ENCODE peak calls at places on chromosomes 3 and 15, in six cellular contexts. One of them, this sample, is unnamed. For H3K36me3, the result is how much of the 10 kb centered on the place peaks cover.

GRCh38 chr3:46564190-46565112 is 1.7 kb downstream of the LRRC2 start:
- DNase-seq in PC-9: no peak
- DNase-seq in tibial artery: no peak
- DNase-seq in adrenal gland: no peak
- DNase-seq in brain microvascular endothelial cell: no peak
- DNase-seq in kidney: peak
- DNase-seq in this sample: no peak

GRCh38 chr15:85707519-85708338 is 87.0 kb downstream of the KLHL25 start:
- DNase-seq in kidney: no peak
- DNase-seq in brain microvascular endothelial cell: peak
- DNase-seq in adrenal gland: no peak
- DNase-seq in tibial artery: no peak
- DNase-seq in PC-9: no peak
- DNase-seq in this sample: no peak

GRCh38 chr3:72802001-72802400 is 46.2 kb downstream of the SHQ1 start:
- DNase-seq in tibial artery: no peak
- DNase-seq in PC-9: no peak
- DNase-seq in kidney: no peak
- DNase-seq in brain microvascular endothelial cell: no peak
- DNase-seq in adrenal gland: no peak
- DNase-seq in this sample: no peak

GRCh38 chr15:76153241-76154197 is 93.7 kb downstream of the TMEM266 start:
- DNase-seq in adrenal gland: no peak
- DNase-seq in brain microvascular endothelial cell: no peak
- DNase-seq in PC-9: no peak
- DNase-seq in tibial artery: no peak
- DNase-seq in kidney: peak
- DNase-seq in this sample: no peak

GRCh38 chr3:85360742-85361387 is 402.1 kb downstream of the CADM2 start:
- DNase-seq in adrenal gland: peak
- DNase-seq in PC-9: no peak
- DNase-seq in kidney: no peak
- DNase-seq in brain microvascular endothelial cell: peak
- DNase-seq in tibial artery: no peak
- DNase-seq in this sample: no peak

GRCh38 chr3:156687023-156687422 is 12.6 kb downstream of the TIPARP start:
- DNase-seq in adrenal gland: no peak
- DNase-seq in kidney: no peak
- DNase-seq in brain microvascular endothelial cell: no peak
- DNase-seq in tibial artery: no peak
- DNase-seq in PC-9: no peak
- DNase-seq in this sample: no peak

GRCh38 chr15:20642054-20642767 is 100.6 kb upstream of the GOLGA6L6 start:
- DNase-seq in kidney: no peak
- DNase-seq in brain microvascular endothelial cell: no peak
- DNase-seq in adrenal gland: no peak
- DNase-seq in PC-9: no peak
- DNase-seq in tibial artery: no peak
- DNase-seq in this sample: no peak

GRCh38 chr15:84955089-84955848 is 26.4 kb upstream of the PDE8A start:
- DNase-seq in adrenal gland: peak
- DNase-seq in brain microvascular endothelial cell: peak
- DNase-seq in kidney: peak
- DNase-seq in tibial artery: peak
- DNase-seq in PC-9: peak
- DNase-seq in this sample: peak

GRCh38 chr3:119794971-119795612 is 13.2 kb downstream of the NR1I2 start:
- DNase-seq in adrenal gland: peak
- DNase-seq in kidney: no peak
- DNase-seq in tibial artery: no peak
- DNase-seq in brain microvascular endothelial cell: peak
- DNase-seq in PC-9: peak
- DNase-seq in this sample: no peak

GRCh38 chr15:82063055-82063454 is 17.2 kb upstream of the MEX3B start:
- DNase-seq in tibial artery: no peak
- DNase-seq in PC-9: no peak
- DNase-seq in adrenal gland: no peak
- DNase-seq in kidney: no peak
- DNase-seq in brain microvascular endothelial cell: no peak
- DNase-seq in this sample: no peak

GRCh38 chr3:186187876-186188275 is 79.0 kb upstream of the ETV5 start:
- DNase-seq in adrenal gland: no peak
- DNase-seq in brain microvascular endothelial cell: no peak
- DNase-seq in PC-9: no peak
- DNase-seq in kidney: no peak
- DNase-seq in tibial artery: no peak
- DNase-seq in this sample: no peak

GRCh38 chr3:176939022-176939817 is 258.1 kb downstream of the TBL1XR1 start:
- DNase-seq in PC-9: peak
- DNase-seq in tibial artery: no peak
- DNase-seq in adrenal gland: peak
- DNase-seq in kidney: no peak
- DNase-seq in brain microvascular endothelial cell: peak
- DNase-seq in this sample: no peak

GRCh38 chr3:45943207-45943846 is at the start of gene CXCR6:
- DNase-seq in adrenal gland: no peak
- DNase-seq in kidney: no peak
- DNase-seq in PC-9: no peak
- DNase-seq in brain microvascular endothelial cell: no peak
- DNase-seq in tibial artery: no peak
- DNase-seq in this sample: no peak

GRCh38 chr3:99984139-99984538 is 130.2 kb downstream of the FILIP1L start:
- DNase-seq in kidney: no peak
- DNase-seq in brain microvascular endothelial cell: no peak
- DNase-seq in adrenal gland: no peak
- DNase-seq in tibial artery: no peak
- DNase-seq in PC-9: no peak
- DNase-seq in this sample: no peak
- H3K36me3 ChIP-seq in kidney: under half
- H3K36me3 ChIP-seq in brain microvascular endothelial cell: under half
- H3K36me3 ChIP-seq in adrenal gland: under half
- H3K36me3 ChIP-seq in tibial artery: under half
- H3K36me3 ChIP-seq in PC-9: under half
- H3K36me3 ChIP-seq in this sample: under half

GRCh38 chr3:70857926-70858325 is 545.5 kb upstream of the MDFIC2 start:
- DNase-seq in tibial artery: no peak
- DNase-seq in brain microvascular endothelial cell: no peak
- DNase-seq in adrenal gland: no peak
- DNase-seq in kidney: no peak
- DNase-seq in PC-9: no peak
- DNase-seq in this sample: no peak
- H3K27ac ChIP-seq in tibial artery: peak
- H3K27ac ChIP-seq in brain microvascular endothelial cell: peak
- H3K27ac ChIP-seq in adrenal gland: no peak
- H3K27ac ChIP-seq in kidney: no peak
- H3K27ac ChIP-seq in PC-9: no peak
- H3K27ac ChIP-seq in this sample: no peak

GRCh38 chr15:42033214-42033873 is 12.5 kb upstream of the PLA2G4E start:
- DNase-seq in brain microvascular endothelial cell: no peak
- DNase-seq in tibial artery: no peak
- DNase-seq in PC-9: peak
- DNase-seq in adrenal gland: no peak
- DNase-seq in kidney: no peak
- DNase-seq in this sample: no peak

GRCh38 chr15:42035362-42035761 is 14.5 kb upstream of the PLA2G4E start:
- DNase-seq in kidney: no peak
- DNase-seq in PC-9: no peak
- DNase-seq in brain microvascular endothelial cell: no peak
- DNase-seq in tibial artery: no peak
- DNase-seq in adrenal gland: no peak
- DNase-seq in this sample: no peak

GRCh38 chr15:42032376-42033213 is 11.8 kb upstream of the PLA2G4E start:
- DNase-seq in kidney: no peak
- DNase-seq in tibial artery: no peak
- DNase-seq in brain microvascular endothelial cell: no peak
- DNase-seq in adrenal gland: no peak
- DNase-seq in PC-9: no peak
- DNase-seq in this sample: no peak

GRCh38 chr15:42036112-42036905 is 15.5 kb upstream of the PLA2G4E start:
- DNase-seq in brain microvascular endothelial cell: no peak
- DNase-seq in tibial artery: no peak
- DNase-seq in adrenal gland: no peak
- DNase-seq in kidney: no peak
- DNase-seq in PC-9: no peak
- DNase-seq in this sample: no peak

DNA sequence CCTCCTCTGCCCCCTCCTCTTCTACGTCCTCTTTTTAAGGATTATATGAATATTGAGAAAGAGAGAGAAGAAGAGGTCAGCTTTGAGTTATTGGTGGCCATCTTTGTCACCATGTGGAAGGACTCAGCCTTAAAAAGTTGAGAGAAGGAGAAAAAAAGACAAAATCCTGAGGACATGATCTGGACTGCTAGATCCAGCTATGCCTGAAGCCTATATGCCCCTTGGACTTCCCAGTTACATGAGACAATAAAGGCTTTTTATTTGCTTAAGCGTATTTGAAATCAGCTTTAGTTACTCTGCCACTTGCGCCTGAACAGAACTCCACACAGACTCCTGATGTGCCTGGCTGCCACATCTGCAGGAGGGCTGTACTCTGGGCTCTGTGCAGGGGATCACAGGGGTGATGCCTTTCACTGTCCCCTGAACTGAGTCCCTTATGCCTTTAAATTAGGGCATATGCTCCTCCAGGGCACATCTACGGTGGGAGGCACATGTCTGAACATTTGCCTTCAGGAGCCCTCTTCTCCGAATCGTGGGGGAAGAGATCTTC is 13.9 kb upstream of the PLA2G4E start:
- DNase-seq in adrenal gland: no peak
- DNase-seq in PC-9: no peak
- DNase-seq in tibial artery: no peak
- DNase-seq in kidney: no peak
- DNase-seq in brain microvascular endothelial cell: no peak
- DNase-seq in this sample: no peak
- H3K4me3 ChIP-seq in adrenal gland: no peak
- H3K4me3 ChIP-seq in PC-9: no peak
- H3K4me3 ChIP-seq in tibial artery: no peak
- H3K4me3 ChIP-seq in kidney: no peak
- H3K4me3 ChIP-seq in brain microvascular endothelial cell: no peak
- H3K4me3 ChIP-seq in this sample: no peak

GRCh38 chr3:52487050-52487787 is 7.9 kb upstream of the STAB1 start:
- DNase-seq in PC-9: no peak
- DNase-seq in adrenal gland: no peak
- DNase-seq in kidney: no peak
- DNase-seq in tibial artery: no peak
- DNase-seq in brain microvascular endothelial cell: no peak
- DNase-seq in this sample: no peak
- H3K36me3 ChIP-seq in PC-9: under half
- H3K36me3 ChIP-seq in adrenal gland: under half
- H3K36me3 ChIP-seq in kidney: half or more
- H3K36me3 ChIP-seq in tibial artery: half or more
- H3K36me3 ChIP-seq in brain microvascular endothelial cell: half or more
- H3K36me3 ChIP-seq in this sample: under half

GRCh38 chr3:112775011-112775742 is 71.5 kb downstream of the CD200R1L start:
- DNase-seq in kidney: no peak
- DNase-seq in tibial artery: no peak
- DNase-seq in adrenal gland: no peak
- DNase-seq in PC-9: no peak
- DNase-seq in brain microvascular endothelial cell: peak
- DNase-seq in this sample: no peak

GRCh38 chr3:112773864-112774263 is 72.8 kb downstream of the CD200R1L start:
- DNase-seq in PC-9: peak
- DNase-seq in brain microvascular endothelial cell: no peak
- DNase-seq in adrenal gland: no peak
- DNase-seq in tibial artery: no peak
- DNase-seq in kidney: no peak
- DNase-seq in this sample: no peak

GRCh38 chr3:112774293-112774926 is 72.3 kb downstream of the CD200R1L start:
- DNase-seq in PC-9: peak
- DNase-seq in tibial artery: no peak
- DNase-seq in kidney: no peak
- DNase-seq in adrenal gland: no peak
- DNase-seq in brain microvascular endothelial cell: peak
- DNase-seq in this sample: no peak

GRCh38 chr3:112776836-112777235 is 69.8 kb downstream of the CD200R1L start:
- DNase-seq in PC-9: no peak
- DNase-seq in tibial artery: no peak
- DNase-seq in adrenal gland: no peak
- DNase-seq in brain microvascular endothelial cell: no peak
- DNase-seq in kidney: no peak
- DNase-seq in this sample: no peak

GRCh38 chr3:112776000-112776399 is 70.7 kb downstream of the CD200R1L start:
- DNase-seq in brain microvascular endothelial cell: no peak
- DNase-seq in PC-9: no peak
- DNase-seq in tibial artery: no peak
- DNase-seq in kidney: no peak
- DNase-seq in adrenal gland: no peak
- DNase-seq in this sample: no peak
- H3K27ac ChIP-seq in brain microvascular endothelial cell: peak
- H3K27ac ChIP-seq in PC-9: peak
- H3K27ac ChIP-seq in tibial artery: no peak
- H3K27ac ChIP-seq in kidney: no peak
- H3K27ac ChIP-seq in adrenal gland: no peak
- H3K27ac ChIP-seq in this sample: no peak

DNA sequence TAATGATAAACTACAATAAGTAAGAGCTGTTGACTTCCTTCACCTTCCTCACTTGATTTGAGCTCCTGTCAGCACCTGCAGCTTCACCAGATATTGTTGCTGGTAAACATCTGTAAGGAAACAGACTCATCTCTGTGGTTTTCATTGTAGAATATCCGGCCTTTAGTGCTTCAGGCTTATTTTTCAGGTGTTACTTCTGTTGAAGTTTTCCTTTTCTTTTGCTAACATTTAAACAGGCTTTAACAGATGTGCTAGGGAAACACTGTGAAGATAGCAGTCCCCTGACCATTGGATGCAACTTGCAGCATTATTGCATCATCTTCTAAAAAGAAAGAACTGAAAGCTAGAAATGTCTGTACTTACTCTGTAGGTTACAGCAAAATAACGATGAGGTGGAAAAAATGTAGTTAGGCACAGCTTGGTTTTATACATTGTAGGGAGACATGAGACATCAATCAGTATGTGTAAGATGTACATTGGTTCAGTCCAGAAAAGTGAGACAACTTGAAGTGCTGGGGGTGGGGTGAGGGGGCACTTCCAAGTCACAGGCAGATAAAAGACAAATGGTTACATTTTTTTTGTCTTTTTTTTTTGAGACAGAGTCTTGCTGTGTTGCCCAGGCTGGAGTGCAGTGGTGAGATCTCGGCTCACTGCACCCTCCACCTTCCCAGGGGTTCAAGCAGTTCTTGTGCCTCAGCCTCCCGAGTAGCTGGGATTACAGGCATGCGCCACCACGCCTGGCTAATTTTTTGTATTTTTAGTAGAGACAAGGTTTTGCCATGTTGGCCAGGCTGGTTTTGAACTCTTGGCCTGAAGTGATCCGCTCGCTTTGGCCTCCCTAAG is 10.2 kb downstream of the EDEM1 start:
- DNase-seq in tibial artery: no peak
- DNase-seq in brain microvascular endothelial cell: no peak
- DNase-seq in adrenal gland: no peak
- DNase-seq in PC-9: no peak
- DNase-seq in kidney: no peak
- DNase-seq in this sample: no peak
- H3K4me3 ChIP-seq in tibial artery: no peak
- H3K4me3 ChIP-seq in brain microvascular endothelial cell: no peak
- H3K4me3 ChIP-seq in adrenal gland: no peak
- H3K4me3 ChIP-seq in PC-9: peak
- H3K4me3 ChIP-seq in kidney: no peak
- H3K4me3 ChIP-seq in this sample: no peak

This sample was measured in ovary.